ENCODE peak calls at places on chromosomes 4 and X, in five cellular contexts. V is thoracic aorta, K is AG10803, U is heart left ventricle, T is sigmoid colon. B is an unnamed sample.

GRCh38 chr4:1012031-1012739 is 759 bp downstream of the FGFRL1 start:
- DNase-seq in K (peak), T (peak), U (no peak), V (no peak), B (peak)

GRCh38 chrX:10106801-10107200 is 50.0 kb upstream of the CLCN4 start:
- DNase-seq in U (no peak), K (no peak), T (no peak), V (no peak), B (no peak)

GRCh38 chr4:64824591-64824990 is 415.3 kb upstream of the TECRL start:
- DNase-seq in U (no peak), V (no peak), T (no peak), K (no peak), B (no peak)

GRCh38 chr4:91935217-91935616 is 368.5 kb upstream of the GRID2 start:
- DNase-seq in V (no peak), T (no peak), K (no peak), U (no peak), B (no peak)

GRCh38 chr4:15410750-15411149 is 17.1 kb upstream of the C1QTNF7 start:
- DNase-seq in K (no peak), U (no peak), T (no peak), V (no peak), B (no peak)

GRCh38 chrX:113399501-113400192 is 559.0 kb upstream of the AMOT start:
- DNase-seq in V (no peak), T (no peak), U (no peak), K (peak), B (peak)

GRCh38 chrX:884091-884490 is 253.5 kb downstream of the SHOX start:
- DNase-seq in K (no peak), T (no peak), U (no peak), V (no peak), B (no peak)

GRCh38 chr4:57064811-57065711 is 45.1 kb downstream of the IGFBP7 start:
- DNase-seq in K (peak), U (peak), T (peak), V (no peak), B (peak)

GRCh38 chr4:116839826-116840225 is 245.6 kb downstream of the TRAM1L1 start:
- DNase-seq in U (peak), V (no peak), T (no peak), K (no peak), B (peak)

GRCh38 chr4:170748975-170749374 is 659.2 kb upstream of the AADAT start:
- DNase-seq in T (no peak), K (no peak), V (no peak), U (no peak), B (no peak)

GRCh38 chr4:7067147-7067522 is 729 bp downstream of the GRPEL1 start:
- DNase-seq in U (no peak), T (no peak), V (no peak), K (no peak), B (no peak)

GRCh38 chr4:6705638-6706037 is 4.0 kb downstream of the MRFAP1L1 start:
- DNase-seq in U (no peak), T (no peak), V (no peak), K (no peak), B (no peak)

GRCh38 chr4:92163348-92163747 is 140.4 kb upstream of the GRID2 start:
- DNase-seq in K (no peak), V (no peak), U (no peak), T (no peak), B (peak)

GRCh38 chrX:11269006-11269405 is 24.2 kb upstream of the AMELX start:
- DNase-seq in U (no peak), T (no peak), K (no peak), V (no peak), B (no peak)

GRCh38 chr4:147096667-147097604 is 151.3 kb upstream of the TTC29 start:
- DNase-seq in K (peak), T (no peak), V (no peak), U (no peak), B (peak)

GRCh38 chrX:34147345-34147744 is 15.2 kb upstream of the FAM47A start:
- DNase-seq in V (no peak), K (no peak), T (no peak), U (no peak), B (no peak)

GRCh38 chr4:73067971-73068394 is 1.5 kb downstream of the COX18 start:
- DNase-seq in T (no peak), U (no peak), K (no peak), V (no peak), B (peak)

GRCh38 chr4:4859799-4860380 is 425 bp downstream of the MSX1 start:
- DNase-seq in U (peak), K (no peak), V (no peak), T (no peak), B (no peak)

GRCh38 chrX:53794181-53794580 is 107.7 kb upstream of the HUWE1 start:
- DNase-seq in U (no peak), V (no peak), K (no peak), T (no peak), B (no peak)

GRCh38 chr4:44157611-44158277 is 290.9 kb downstream of the KCTD8 start:
- DNase-seq in T (no peak), K (no peak), U (no peak), V (no peak), B (peak)

GRCh38 chr4:52423967-52424366 is 235.1 kb downstream of the USP46 start:
- DNase-seq in U (no peak), V (no peak), T (no peak), K (no peak), B (no peak)

GRCh38 chr4:23006756-23007155 is 314.0 kb downstream of the GBA3 start:
- DNase-seq in U (no peak), T (no peak), K (peak), V (no peak), B (peak)

GRCh38 chr4:184636144-184636543 is 13.1 kb downstream of the CASP3 start:
- DNase-seq in V (no peak), K (no peak), U (no peak), T (no peak), B (no peak)

GRCh38 chr4:90515191-90515590 is 388.0 kb downstream of the CCSER1 start:
- DNase-seq in K (no peak), V (no peak), U (no peak), T (no peak), B (no peak)

GRCh38 chr4:123198706-123199105 is 197.9 kb upstream of the SPRY1 start:
- DNase-seq in T (no peak), K (peak), U (no peak), V (no peak), B (no peak)

GRCh38 chrX:132025085-132025484 is 2.0 kb downstream of the STK26 start:
- DNase-seq in V (no peak), K (no peak), U (no peak), T (no peak), B (no peak)

GRCh38 chr4:118587116-118587869 is 97.9 kb upstream of the METTL14 start:
- DNase-seq in T (no peak), V (no peak), U (no peak), K (no peak), B (no peak)

GRCh38 chr4:105112274-105112673 is 34.4 kb upstream of the TET2 start:
- DNase-seq in T (no peak), U (no peak), K (no peak), V (no peak), B (no peak)

GRCh38 chr4:40363945-40364344 is 28.8 kb downstream of the CHRNA9 start:
- DNase-seq in T (no peak), K (no peak), V (no peak), U (no peak), B (no peak)

GRCh38 chr4:40367451-40367850 is 32.3 kb downstream of the CHRNA9 start:
- DNase-seq in K (peak), V (no peak), T (no peak), U (no peak), B (no peak)

GRCh38 chr4:40375090-40375489 is 40.0 kb downstream of the CHRNA9 start:
- DNase-seq in V (no peak), K (no peak), T (no peak), U (no peak), B (no peak)

GRCh38 chr4:40372651-40373050 is 37.5 kb downstream of the CHRNA9 start:
- DNase-seq in K (no peak), T (no peak), V (no peak), U (no peak), B (no peak)

GRCh38 chr4:40369437-40370278 is 34.5 kb downstream of the CHRNA9 start:
- DNase-seq in K (no peak), T (no peak), U (no peak), V (no peak), B (no peak)
- TF ChIP-seq CTCF in K (no peak), T (no peak), U (no peak), V (no peak), B (no peak)

GRCh38 chrX:107654778-107655761 is 26.8 kb downstream of the PRPS1 start:
- DNase-seq in K (peak), V (no peak), T (peak), U (peak), B (peak)
- H3K4me3 ChIP-seq in K (peak), V (peak), T (no peak), U (no peak), B (no peak)

GRCh38 chrX:134023851-134024281 is 38.5 kb upstream of the GPC3 start:
- DNase-seq in V (no peak), T (no peak), K (no peak), U (no peak), B (no peak)

GRCh38 chrX:134025986-134026731 is 40.8 kb upstream of the GPC3 start:
- DNase-seq in K (no peak), T (no peak), U (no peak), V (no peak), B (no peak)

GRCh38 chrX:134020910-134021309 is 35.5 kb upstream of the GPC3 start:
- DNase-seq in V (no peak), K (no peak), T (no peak), U (no peak), B (no peak)

GRCh38 chrX:134024686-134025377 is 39.4 kb upstream of the GPC3 start:
- DNase-seq in U (no peak), K (no peak), V (no peak), T (no peak), B (no peak)

DNA sequence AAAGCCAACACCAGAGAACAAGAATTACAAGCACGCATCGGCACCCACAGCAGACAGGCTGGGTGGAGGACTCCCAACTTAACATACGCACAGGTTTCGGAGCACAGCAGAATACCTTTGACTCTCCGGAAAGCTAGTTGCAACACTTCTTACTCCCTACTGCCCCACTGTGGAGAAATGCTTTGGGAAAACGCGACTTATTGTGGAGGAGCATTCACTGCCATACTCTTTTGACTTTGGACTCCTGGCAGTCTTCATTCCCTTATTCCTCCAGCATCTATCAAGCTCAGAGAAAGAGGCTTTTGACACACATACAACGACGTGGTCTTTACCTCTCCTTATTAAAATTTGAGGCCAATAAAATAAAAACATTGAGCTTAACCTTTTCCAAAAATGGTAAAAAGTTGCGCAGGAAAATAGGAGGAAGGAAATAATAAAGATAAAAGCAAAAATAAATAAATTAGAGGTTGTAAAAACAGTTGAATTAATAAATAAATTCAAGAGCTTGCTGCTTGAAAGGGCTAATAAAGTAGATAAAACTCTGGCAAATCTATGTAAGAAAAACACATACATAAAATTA is 41.4 kb upstream of the GPC3 start:
- DNase-seq in U (no peak), V (no peak), T (peak), K (peak), B (peak)
- TF ChIP-seq CTCF in U (no peak), V (peak), T (peak), K (peak), B (peak)

GRCh38 chrX:69807400-69807799 is 191.5 kb downstream of the EDA start:
- DNase-seq in K (no peak), U (no peak), T (no peak), V (no peak), B (no peak)
- H3K4me3 ChIP-seq in K (no peak), U (no peak), T (no peak), V (no peak), B (no peak)

B was measured in astrocyte of the spinal cord.